ENCODE peak calls at places on chromosomes 1 and 21, in six cellular contexts. R, O, V, B, W and G are unnamed samples.

GRCh38 chr1:21586926-21587601 is 77.8 kb downstream of the ALPL start:
- DNase-seq in V (peak), W (peak), B (peak), O (no peak), R (peak), G (no peak)

GRCh38 chr1:62361426-62361825 is 42.2 kb upstream of the KANK4 start:
- DNase-seq in O (no peak), B (no peak), W (no peak), V (no peak), R (no peak), G (no peak)

GRCh38 chr1:11860083-11860482 is 1.3 kb upstream of the NPPB start:
- DNase-seq in O (no peak), W (no peak), R (no peak), V (no peak), B (no peak), G (no peak)

GRCh38 chr1:116699605-116700004 is 32.1 kb upstream of the IGSF3 start:
- DNase-seq in R (no peak), O (no peak), V (no peak), W (no peak), B (no peak), G (no peak)

GRCh38 chr1:14822996-14823395 is 224.5 kb downstream of the KAZN start:
- DNase-seq in R (no peak), V (no peak), W (no peak), B (no peak), O (no peak), G (no peak)

GRCh38 chr21:25561668-25562641 is 45.3 kb downstream of the MRPL39 start:
- DNase-seq in B (peak), W (peak), O (peak), V (peak), R (peak), G (no peak)

GRCh38 chr1:172895050-172895460 is 155.7 kb downstream of the TNFSF18 start:
- DNase-seq in O (no peak), V (peak), W (no peak), B (no peak), R (no peak), G (no peak)

GRCh38 chr1:67433830-67434229 is 3.6 kb upstream of the SERBP1 start:
- DNase-seq in V (no peak), R (no peak), W (no peak), O (no peak), B (no peak), G (no peak)

GRCh38 chr1:77545970-77546369 is 136.5 kb downstream of the ZZZ3 start:
- DNase-seq in W (no peak), B (no peak), O (no peak), R (peak), V (no peak), G (no peak)

GRCh38 chr1:212467843-212468482 is 35.2 kb downstream of the NENF start:
- DNase-seq in V (no peak), B (no peak), W (no peak), R (no peak), O (no peak), G (no peak)

GRCh38 chr1:91752324-91752723 is 133.6 kb downstream of the TGFBR3 start:
- DNase-seq in R (no peak), O (no peak), W (no peak), B (no peak), V (no peak), G (no peak)

GRCh38 chr21:38171723-38172344 is 85.0 kb upstream of the KCNJ15 start:
- DNase-seq in V (peak), R (peak), O (no peak), B (no peak), W (peak), G (no peak)

GRCh38 chr1:21742578-21742977 is 40.4 kb downstream of the USP48 start:
- DNase-seq in W (no peak), V (no peak), R (no peak), O (no peak), B (no peak), G (no peak)